ENCODE peak calls at places on chromosomes 6 and 20, in ten cellular contexts. R is stomach, Q is transverse colon, T is esophagus muscularis mucosa, O is endothelial cell of umbilical vein, D is sigmoid colon, C is H1, L is HCT116, G is HepG2, Y is spleen. J is an unnamed sample.

GRCh38 chr6:69866351-69867074 is at the start of gene COL19A1:
- DNase-seq in O (peak), C (no peak), L (no peak), T (no peak), Q (peak), D (peak), Y (peak), G (no peak), R (no peak), J (no peak)

GRCh38 chr6:170366248-170366960 is 59.8 kb downstream of the FAM120B start:
- DNase-seq in Q (no peak), G (peak), D (no peak), C (no peak), Y (no peak), R (no peak), T (no peak), O (no peak), L (no peak), J (no peak)

GRCh38 chr6:141641406-141641805 is 491.3 kb upstream of the GJE1 start:
- DNase-seq in L (no peak), G (no peak), R (no peak), D (no peak), Y (no peak), C (no peak), O (peak), Q (no peak), T (no peak), J (no peak)

GRCh38 chr6:115514656-115515055 is 546.0 kb downstream of the FRK start:
- DNase-seq in Y (no peak), C (no peak), O (no peak), Q (no peak), L (no peak), G (no peak), D (no peak), T (no peak), R (no peak), J (no peak)

GRCh38 chr6:116314218-116314617 is 34.5 kb upstream of the TSPYL1 start:
- DNase-seq in Q (no peak), C (no peak), L (no peak), R (no peak), G (no peak), D (no peak), Y (no peak), T (no peak), O (peak), J (no peak)

GRCh38 chr20:24164360-24164759 is 175.8 kb upstream of the GGTLC1 start:
- DNase-seq in G (peak), O (peak), Y (no peak), R (no peak), L (no peak), C (no peak), Q (no peak), D (no peak), T (peak), J (no peak)

GRCh38 chr6:11738681-11739375 is 39.8 kb downstream of the ADTRP start:
- DNase-seq in R (no peak), C (no peak), G (no peak), Q (no peak), O (peak), Y (no peak), D (no peak), T (no peak), L (no peak), J (no peak)

GRCh38 chr6:27452496-27452897 is 20.4 kb downstream of the ZNF184 start:
- DNase-seq in O (no peak), Q (no peak), L (no peak), Y (no peak), D (no peak), T (no peak), C (no peak), G (no peak), R (no peak), J (no peak)

GRCh38 chr20:7540923-7541322 is 399.3 kb downstream of the HAO1 start:
- DNase-seq in O (no peak), Y (no peak), C (no peak), Q (no peak), L (no peak), R (no peak), T (no peak), G (no peak), D (no peak), J (no peak)

GRCh38 chr6:47413752-47414516 is 63.7 kb upstream of the CD2AP start:
- DNase-seq in O (peak), T (no peak), R (peak), Q (no peak), C (no peak), D (no peak), L (peak), Y (no peak), G (peak), J (peak)

GRCh38 chr6:102798631-102799030 is 1405.1 kb downstream of the GRIK2 start:
- DNase-seq in Y (no peak), L (no peak), R (no peak), T (no peak), G (no peak), Q (no peak), O (no peak), D (no peak), C (peak), J (no peak)

GRCh38 chr20:48760403-48760889 is 67.4 kb downstream of the PREX1 start:
- DNase-seq in O (peak), L (no peak), Y (peak), R (peak), C (no peak), G (no peak), T (no peak), D (no peak), Q (peak), J (no peak)

GRCh38 chr6:136216503-136216902 is 33.6 kb downstream of the MTFR2 start:
- DNase-seq in L (no peak), C (no peak), O (no peak), R (no peak), Q (no peak), T (no peak), D (no peak), Y (no peak), G (no peak), J (no peak)

GRCh38 chr6:14423330-14423729 is 305.8 kb downstream of the CD83 start:
- DNase-seq in D (no peak), R (no peak), G (no peak), O (no peak), L (no peak), Y (no peak), Q (no peak), C (no peak), T (no peak), J (no peak)

GRCh38 chr6:7910298-7910653 is 312 bp downstream of the TXNDC5 start:
- DNase-seq in T (no peak), D (no peak), Y (peak), O (no peak), Q (no peak), G (no peak), C (no peak), L (no peak), R (no peak), J (peak)

GRCh38 chr6:132446136-132446535 is 44.9 kb upstream of the MOXD1 start:
- DNase-seq in G (no peak), T (no peak), L (no peak), Y (no peak), Q (no peak), C (no peak), R (no peak), D (no peak), O (no peak), J (no peak)

GRCh38 chr20:57573893-57574292 is 13.0 kb downstream of the PCK1 start:
- DNase-seq in Y (peak), C (no peak), G (no peak), L (no peak), R (no peak), Q (no peak), O (no peak), D (no peak), T (no peak), J (no peak)

GRCh38 chr6:74507649-74508048 is 698.2 kb downstream of the COL12A1 start:
- DNase-seq in R (no peak), G (no peak), Q (no peak), T (no peak), D (no peak), C (no peak), Y (no peak), L (no peak), O (no peak), J (no peak)

GRCh38 chr6:49958180-49958579 is 5.8 kb downstream of the DEFB114 start:
- DNase-seq in Y (no peak), D (no peak), C (no peak), Q (no peak), O (no peak), R (no peak), G (no peak), L (no peak), T (no peak), J (no peak)

GRCh38 chr6:128567029-128567428 is 46.6 kb upstream of the PTPRK start:
- DNase-seq in G (no peak), L (no peak), O (no peak), C (no peak), Q (no peak), T (no peak), D (no peak), Y (no peak), R (no peak), J (no peak)

GRCh38 chr20:706366-706885 is 30.8 kb upstream of the SCRT2 start:
- DNase-seq in G (no peak), L (no peak), C (no peak), T (no peak), Y (peak), O (no peak), R (no peak), D (peak), Q (no peak), J (no peak)

GRCh38 chr6:162698004-162698403 is 29.6 kb downstream of the PRKN start:
- DNase-seq in Q (no peak), O (no peak), L (no peak), D (no peak), C (no peak), R (no peak), G (no peak), Y (no peak), T (no peak), J (no peak)

GRCh38 chr6:157228421-157229218 is 94.7 kb downstream of the TMEM242 start:
- DNase-seq in C (no peak), R (no peak), Y (peak), Q (no peak), T (no peak), G (no peak), L (no peak), D (peak), O (no peak), J (no peak)

GRCh38 chr6:27791182-27791939 is 120.8 kb downstream of the OR2B2 start:
- DNase-seq in Q (peak), L (peak), C (no peak), O (peak), G (peak), D (peak), Y (no peak), R (peak), T (no peak), J (peak)

GRCh38 chr6:147126618-147127022 is 77.6 kb upstream of the STXBP5 start:
- DNase-seq in Y (no peak), Q (no peak), R (no peak), C (no peak), L (no peak), G (no peak), O (no peak), D (no peak), T (no peak), J (no peak)

GRCh38 chr6:146887447-146888077 is 288.8 kb downstream of the ADGB start:
- DNase-seq in Q (no peak), L (no peak), G (peak), O (no peak), C (no peak), D (no peak), T (no peak), Y (no peak), R (no peak), J (no peak)

GRCh38 chr6:14288910-14289309 is 171.3 kb downstream of the CD83 start:
- DNase-seq in C (no peak), Y (no peak), Q (no peak), O (no peak), L (no peak), T (no peak), G (no peak), D (no peak), R (no peak), J (no peak)

GRCh38 chr20:6388666-6389197 is 265.9 kb upstream of the FERMT1 start:
- DNase-seq in C (no peak), O (no peak), G (no peak), Q (no peak), Y (no peak), T (no peak), L (no peak), D (no peak), R (no peak), J (no peak)

GRCh38 chr6:122789862-122790739 is 1.0 kb downstream of the SMPDL3A start:
- DNase-seq in O (peak), D (no peak), R (no peak), C (no peak), Y (peak), L (no peak), G (no peak), T (no peak), Q (no peak), J (peak)

GRCh38 chr6:112665815-112666214 is 318.7 kb downstream of the RFPL4B start:
- DNase-seq in C (no peak), L (no peak), Q (no peak), D (no peak), O (peak), Y (no peak), G (no peak), T (no peak), R (no peak), J (no peak)

GRCh38 chr20:38152175-38153010 is 12.7 kb downstream of the TGM2 start:
- DNase-seq in R (peak), Q (peak), C (no peak), D (peak), Y (peak), G (peak), O (peak), T (peak), L (no peak), J (peak)

GRCh38 chr6:16168858-16169257 is 40.0 kb downstream of the MYLIP start:
- DNase-seq in G (peak), R (no peak), C (no peak), T (no peak), L (peak), Q (no peak), O (peak), D (no peak), Y (no peak), J (no peak)

DNA sequence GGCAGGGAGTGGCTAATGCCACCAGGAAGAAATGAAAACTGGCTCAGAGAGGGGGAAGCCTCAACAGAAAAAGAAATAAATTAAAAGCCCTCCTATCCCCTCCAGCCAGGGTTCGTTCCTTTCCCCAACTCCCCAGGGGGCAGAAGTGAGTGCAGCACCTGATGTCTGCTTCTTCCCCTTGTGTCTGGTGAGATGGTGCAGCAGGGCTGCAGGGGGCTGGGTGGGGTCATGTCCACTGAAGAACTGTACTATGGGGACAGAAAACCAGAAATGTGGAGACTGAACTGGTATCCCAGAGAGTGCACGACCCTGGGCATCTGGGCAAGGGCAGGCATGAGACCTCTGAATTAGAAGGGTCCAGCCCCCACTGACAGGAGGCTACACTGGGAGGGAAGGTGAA is 4.0 kb downstream of the EGFL8 start:
- DNase-seq in L (no peak), Y (peak), D (no peak), O (no peak), T (no peak), R (no peak), Q (no peak), G (no peak), C (no peak), J (no peak)
- TF ChIP-seq POLR2A in L (no peak), Y (no peak), D (no peak), O (no peak), T (no peak), R (no peak), Q (no peak), G (no peak), C (no peak), J (no peak)

GRCh38 chr6:99603421-99604160 is 3.0 kb upstream of the PRDM13 start:
- DNase-seq in Y (peak), R (no peak), Q (no peak), L (no peak), C (no peak), T (no peak), G (no peak), O (peak), D (no peak), J (no peak)
- TF ChIP-seq POLR2AphosphoS5 in Y (peak), R (no peak), Q (no peak), L (no peak), C (no peak), T (no peak), G (no peak), O (no peak), D (no peak), J (no peak)

GRCh38 chr6:166381733-166382499 is 824 bp downstream of the MPC1 start:
- DNase-seq in R (peak), D (peak), Y (peak), G (peak), O (peak), L (peak), Q (peak), T (no peak), C (no peak), J (peak)
- TF ChIP-seq POLR2A in R (no peak), D (no peak), Y (no peak), G (no peak), O (no peak), L (no peak), Q (peak), T (no peak), C (no peak), J (peak)

GRCh38 chr6:28947067-28947765 is 23.4 kb upstream of the TRIM27 start:
- DNase-seq in Q (no peak), D (no peak), C (no peak), Y (no peak), R (no peak), O (no peak), G (no peak), L (no peak), T (no peak), J (no peak)

GRCh38 chr6:28945360-28945759 is 21.6 kb upstream of the TRIM27 start:
- DNase-seq in R (no peak), Y (no peak), D (no peak), G (no peak), Q (no peak), T (peak), L (no peak), O (no peak), C (no peak), J (no peak)

GRCh38 chr6:28947831-28948270 is 24.1 kb upstream of the TRIM27 start:
- DNase-seq in C (no peak), Y (no peak), L (no peak), T (no peak), D (no peak), Q (peak), O (peak), R (no peak), G (peak), J (no peak)

GRCh38 chr6:28953039-28953872 is 29.5 kb upstream of the TRIM27 start:
- DNase-seq in C (peak), O (peak), Q (peak), L (peak), Y (no peak), G (peak), D (no peak), R (no peak), T (no peak), J (no peak)

GRCh38 chr6:28948782-28949486 is 25.1 kb upstream of the TRIM27 start:
- DNase-seq in O (no peak), Y (no peak), C (no peak), T (no peak), D (no peak), R (no peak), Q (no peak), G (peak), L (no peak), J (no peak)
- TF ChIP-seq POLR2AphosphoS5 in O (no peak), Y (no peak), C (no peak), T (no peak), D (no peak), R (no peak), Q (no peak), G (peak), L (peak), J (no peak)

GRCh38 chr20:63968136-63968927 is 1.4 kb downstream of the ZNF512B start:
- DNase-seq in Q (peak), O (no peak), R (no peak), D (peak), G (no peak), Y (peak), C (no peak), T (no peak), L (no peak), J (no peak)

GRCh38 chr20:63968928-63969760 is 586 bp downstream of the ZNF512B start:
- DNase-seq in L (no peak), T (no peak), O (no peak), D (peak), C (no peak), Q (peak), G (peak), R (peak), Y (peak), J (no peak)

GRCh38 chr20:63970714-63971431 is 1.1 kb upstream of the ZNF512B start:
- DNase-seq in Y (no peak), G (no peak), Q (no peak), L (no peak), T (no peak), D (no peak), C (no peak), O (no peak), R (no peak), J (no peak)

GRCh38 chr20:63972312-63973159 is 2.8 kb upstream of the ZNF512B start:
- DNase-seq in D (peak), G (peak), Q (peak), C (no peak), T (peak), O (peak), Y (no peak), R (no peak), L (no peak), J (peak)

GRCh38 chr20:63969851-63970713 is at the start of gene ZNF512B:
- DNase-seq in G (peak), T (no peak), D (peak), Q (peak), O (no peak), Y (peak), L (no peak), R (peak), C (no peak), J (peak)
- TF ChIP-seq POLR2A in G (peak), T (no peak), D (no peak), Q (no peak), O (no peak), Y (no peak), L (no peak), R (no peak), C (no peak), J (peak)

GRCh38 chr6:79601020-79601609 is 30.0 kb upstream of the SH3BGRL2 start:
- DNase-seq in Q (no peak), C (no peak), O (peak), G (peak), L (no peak), T (no peak), Y (no peak), D (no peak), R (no peak), J (no peak)
- TF ChIP-seq POLR2AphosphoS5 in Q (no peak), C (no peak), O (peak), G (no peak), L (no peak), T (no peak), Y (no peak), D (no peak), R (peak), J (no peak)

GRCh38 chr6:31186052-31186734 is 15.7 kb upstream of the POU5F1 start:
- DNase-seq in D (peak), O (no peak), C (no peak), T (no peak), G (peak), Y (peak), L (no peak), R (peak), Q (peak), J (no peak)
- TF ChIP-seq POLR2A in D (no peak), O (no peak), C (no peak), T (no peak), G (no peak), Y (no peak), L (no peak), R (no peak), Q (peak), J (no peak)

GRCh38 chr6:33028220-33028849 is 18.9 kb upstream of the HLA-DOA start:
- DNase-seq in Y (no peak), D (no peak), L (no peak), R (no peak), Q (no peak), C (no peak), O (no peak), G (no peak), T (no peak), J (no peak)
- TF ChIP-seq POLR2AphosphoS5 in Y (no peak), D (no peak), L (no peak), R (no peak), Q (no peak), C (no peak), O (no peak), G (no peak), T (no peak), J (peak)

GRCh38 chr6:79632580-79632979 is 1.5 kb downstream of the SH3BGRL2 start:
- DNase-seq in T (peak), C (no peak), R (no peak), D (no peak), Y (no peak), G (peak), Q (no peak), L (no peak), O (no peak), J (no peak)

GRCh38 chr6:79631800-79632172 is 657 bp downstream of the SH3BGRL2 start:
- DNase-seq in G (no peak), R (no peak), C (no peak), Y (no peak), L (no peak), D (no peak), O (no peak), T (no peak), Q (peak), J (no peak)

GRCh38 chr6:79630400-79630882 is 688 bp upstream of the SH3BGRL2 start:
- DNase-seq in D (no peak), L (no peak), C (no peak), R (no peak), T (peak), O (no peak), Q (no peak), G (no peak), Y (no peak), J (peak)

GRCh38 chr6:79628466-79629288 is 2.5 kb upstream of the SH3BGRL2 start:
- DNase-seq in L (no peak), Y (no peak), D (no peak), G (no peak), T (peak), R (no peak), O (no peak), C (no peak), Q (no peak), J (no peak)

GRCh38 chr6:79630883-79631799 is at the start of gene SH3BGRL2:
- DNase-seq in G (peak), Q (peak), T (peak), L (peak), R (peak), O (peak), D (peak), Y (peak), C (peak), J (peak)
- TF ChIP-seq POLR2A in G (peak), Q (peak), T (no peak), L (no peak), R (no peak), O (peak), D (no peak), Y (no peak), C (no peak), J (no peak)